ENCODE peak calls at places on chromosome 15, in seven cellular contexts. S, O, A, F, M, U and R are unnamed samples.

GRCh38 chr15:70101459-70102113 is 3.9 kb upstream of the TLE3 start:
- DNase-seq in S (peak), O (peak), A (peak), F (peak), M (peak), U (peak), R (peak)

GRCh38 chr15:52295421-52295991 is at the start of gene MYO5C:
- DNase-seq in S (peak), O (peak), A (peak), F (peak), M (peak), U (peak), R (no peak)

GRCh38 chr15:86676002-86676401 is 596.3 kb downstream of the AGBL1 start:
- DNase-seq in S (no peak), O (no peak), A (no peak), F (no peak), M (no peak), U (no peak), R (no peak)

GRCh38 chr15:38253448-38253847 is 812 bp downstream of the SPRED1 start:
- DNase-seq in S (peak), O (peak), A (no peak), F (peak), M (no peak), U (peak), R (no peak)

GRCh38 chr15:100559330-100559729 is 30.6 kb upstream of the CERS3 start:
- DNase-seq in S (no peak), O (no peak), A (no peak), F (no peak), M (no peak), U (peak), R (peak)

GRCh38 chr15:36880226-36880912 is 220.0 kb downstream of the MEIS2 start:
- DNase-seq in S (no peak), O (peak), A (no peak), F (no peak), M (peak), U (no peak), R (no peak)

GRCh38 chr15:31437686-31438085 is 111.1 kb downstream of the KLF13 start:
- DNase-seq in S (no peak), O (no peak), A (no peak), F (no peak), M (no peak), U (no peak), R (no peak)

GRCh38 chr15:100667405-100668320 is 65.3 kb downstream of the ASB7 start:
- DNase-seq in S (no peak), O (no peak), A (no peak), F (no peak), M (no peak), U (peak), R (peak)

GRCh38 chr15:56149071-56149470 is 94.6 kb downstream of the RFX7 start:
- DNase-seq in S (no peak), O (no peak), A (no peak), F (no peak), M (no peak), U (peak), R (peak)

GRCh38 chr15:43268111-43269105 is 1.7 kb upstream of the TGM5 start:
- DNase-seq in S (no peak), O (peak), A (no peak), F (peak), M (peak), U (peak), R (peak)